ENCODE peak calls at places on chromosomes 1 and 21, in six cellular contexts. O, I, G, P, C and Z are unnamed samples.
A peak's percentile ranks its signal among the peaks of the same experiment; 100 is the strongest.

GRCh38 chr1:21811875-21812305 is at the start of gene LDLRAD2:
- DNase-seq in P (no peak), O (no peak), C (no peak), I (no peak), G (no peak), Z (no peak)

GRCh38 chr1:226063362-226064167 is 1.0 kb downstream of the H3-3A start:
- DNase-seq in C (peak; percentile 67), P (no peak), I (peak; percentile 43), G (peak; percentile 31), O (no peak), Z (peak; percentile 62)

GRCh38 chr21:43208561-43209332 is 39.9 kb downstream of the CRYAA start:
- DNase-seq in I (peak; percentile 11), C (no peak), P (no peak), O (no peak), G (no peak), Z (no peak)

GRCh38 chr1:54982739-54983138 is 2.3 kb downstream of the TMEM61 start:
- DNase-seq in I (no peak), O (no peak), C (no peak), G (no peak), P (peak; percentile 28), Z (no peak)

GRCh38 chr1:223312705-223313414 is 51.1 kb downstream of the SUSD4 start:
- DNase-seq in C (no peak), P (no peak), I (no peak), O (no peak), G (no peak), Z (no peak)

GRCh38 chr1:32988665-32989064 is 24.1 kb upstream of the RNF19B start:
- DNase-seq in P (no peak), O (no peak), C (peak; percentile 40), G (no peak), I (no peak), Z (no peak)

GRCh38 chr1:47438321-47439150 is 692 bp downstream of the FOXD2 start:
- DNase-seq in G (no peak), I (no peak), C (no peak), P (no peak), O (peak; percentile 73), Z (peak; percentile 29)

GRCh38 chr1:206457408-206457807 is 12.9 kb upstream of the IKBKE start:
- DNase-seq in G (no peak), I (no peak), O (no peak), C (peak; percentile 15), P (no peak), Z (no peak)

GRCh38 chr1:92840600-92840999 is 8.8 kb downstream of the RPL5 start:
- DNase-seq in G (no peak), C (no peak), I (no peak), P (no peak), O (no peak), Z (no peak)

GRCh38 chr1:44631647-44632510 is 42.4 kb downstream of the TMEM53 start:
- DNase-seq in P (peak; percentile 48), I (peak; percentile 84), O (peak; percentile 96), C (peak; percentile 89), G (peak; percentile 83), Z (peak; percentile 94)

GRCh38 chr1:169115891-169116585 is 9.5 kb downstream of the ATP1B1 start:
- DNase-seq in C (no peak), O (no peak), P (no peak), I (no peak), G (peak; percentile 82), Z (no peak)

GRCh38 chr1:229031491-229032341 is 239.2 kb upstream of the RAB4A start:
- DNase-seq in P (no peak), G (no peak), O (no peak), I (no peak), C (peak; percentile 26), Z (peak; percentile 38)

GRCh38 chr1:119655160-119655559 is 7.1 kb upstream of the ZNF697 start:
- DNase-seq in C (peak; percentile 46), P (no peak), G (no peak), O (no peak), I (no peak), Z (no peak)

GRCh38 chr1:157314408-157314807 is 176.2 kb upstream of the ETV3 start:
- DNase-seq in O (no peak), G (no peak), I (no peak), P (no peak), C (no peak), Z (no peak)

GRCh38 chr1:61056674-61057439 is 25.5 kb upstream of the NFIA start:
- DNase-seq in I (no peak), G (peak; percentile 57), C (peak; percentile 74), P (peak; percentile 50), O (peak; percentile 59), Z (peak; percentile 39)

GRCh38 chr1:50271968-50272578 is 151.2 kb downstream of the DMRTA2 start:
- DNase-seq in I (peak; percentile 68), C (peak; percentile 3), P (peak; percentile 4), G (peak; percentile 16), O (peak; percentile 47), Z (peak; percentile 31)

GRCh38 chr1:175267716-175268416 is 75.3 kb upstream of the KIAA0040 start:
- DNase-seq in I (no peak), G (no peak), C (no peak), P (no peak), O (no peak), Z (no peak)

GRCh38 chr1:153985341-153985912 is 712 bp downstream of the RAB13 start:
- DNase-seq in G (no peak), C (peak; percentile 68), P (no peak), O (peak; percentile 60), I (no peak), Z (peak; percentile 90)

GRCh38 chr1:234114648-234115307 is 210.3 kb downstream of the SLC35F3 start:
- DNase-seq in C (peak; percentile 49), I (peak; percentile 23), G (peak; percentile 69), P (peak; percentile 21), O (peak; percentile 35), Z (peak; percentile 65)

GRCh38 chr1:236416165-236416564 is 22.1 kb downstream of the EDARADD start:
- DNase-seq in C (peak; percentile 13), G (no peak), P (no peak), O (no peak), I (no peak), Z (no peak)

GRCh38 chr21:45456014-45456835 is 51.3 kb downstream of the COL18A1 start:
- DNase-seq in O (no peak), P (no peak), I (no peak), G (no peak), C (no peak), Z (no peak)

GRCh38 chr1:202567747-202568146 is 142.5 kb downstream of the SYT2 start:
- DNase-seq in P (no peak), I (no peak), G (no peak), O (no peak), C (peak; percentile 30), Z (no peak)
- TF ChIP-seq MAX in P (no peak), I (no peak), G (no peak), O (no peak), C (no peak), Z (no peak)

DNA sequence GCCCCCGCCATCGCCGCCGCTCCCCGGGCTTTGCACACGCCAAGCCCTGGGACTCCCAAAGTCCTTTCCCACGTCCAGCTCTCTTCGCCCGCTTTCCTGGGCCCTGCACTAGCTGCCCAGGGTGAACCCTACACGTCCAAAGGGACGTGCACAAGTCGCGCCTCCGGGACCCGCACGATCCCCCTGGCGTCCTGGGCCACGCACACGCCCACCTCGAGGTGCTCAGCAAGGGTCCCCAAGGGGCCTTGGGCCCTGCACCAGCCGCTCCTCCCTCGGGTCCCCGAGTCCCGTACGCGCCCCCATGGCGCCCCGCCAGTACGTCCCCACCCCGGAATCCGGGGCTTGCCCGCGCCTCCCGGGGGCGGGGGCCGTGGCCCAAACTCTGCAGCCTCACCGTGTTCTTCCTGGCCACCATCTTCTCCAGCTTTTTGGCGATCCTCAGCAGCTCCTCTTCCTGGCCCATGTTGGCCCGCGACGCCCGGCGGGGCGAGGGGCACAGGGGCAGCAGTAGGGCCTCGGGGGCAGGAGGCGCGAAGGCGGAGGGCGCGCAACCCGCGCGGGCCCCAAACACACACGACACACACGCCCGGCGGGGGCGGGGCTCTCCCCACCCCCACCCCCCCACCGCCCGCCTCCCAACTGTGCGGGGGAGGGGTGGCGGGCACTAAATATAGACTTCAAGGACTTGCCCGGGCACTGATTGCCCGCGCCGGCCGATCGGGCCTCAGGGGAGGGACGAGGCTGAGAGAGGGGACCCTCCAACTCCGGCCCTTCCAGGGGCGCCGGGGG is at the start of gene TCEA3:
- DNase-seq in I (peak; percentile 33), C (no peak), O (no peak), P (no peak), G (no peak), Z (no peak)
- TF ChIP-seq MAX in I (no peak), C (no peak), O (no peak), P (no peak), G (no peak), Z (no peak)

DNA sequence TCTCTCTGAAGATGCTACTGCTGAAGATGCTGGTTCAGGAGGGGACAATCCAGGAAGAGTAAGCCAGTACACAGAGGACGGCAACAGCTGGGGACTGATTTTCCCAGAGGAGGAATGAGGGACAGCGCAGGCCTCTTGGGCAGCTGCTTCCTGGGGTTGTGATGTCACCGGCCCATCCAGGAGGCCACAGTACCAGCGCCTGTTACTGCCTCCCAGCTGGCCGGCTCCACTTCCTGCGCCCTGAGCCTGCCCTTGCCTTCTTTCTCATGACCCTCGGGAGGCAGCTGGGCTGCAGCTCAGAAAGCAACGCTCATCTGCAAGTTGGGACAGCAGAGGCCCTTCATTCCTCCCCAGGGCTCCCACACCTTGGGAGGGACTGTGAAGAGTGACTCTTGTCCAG is 21.9 kb upstream of the ID3 start:
- DNase-seq in I (no peak), P (no peak), C (peak; percentile 85), O (no peak), G (peak; percentile 58), Z (no peak)
- TF ChIP-seq MAX in I (no peak), P (no peak), C (no peak), O (no peak), G (no peak), Z (no peak)

DNA sequence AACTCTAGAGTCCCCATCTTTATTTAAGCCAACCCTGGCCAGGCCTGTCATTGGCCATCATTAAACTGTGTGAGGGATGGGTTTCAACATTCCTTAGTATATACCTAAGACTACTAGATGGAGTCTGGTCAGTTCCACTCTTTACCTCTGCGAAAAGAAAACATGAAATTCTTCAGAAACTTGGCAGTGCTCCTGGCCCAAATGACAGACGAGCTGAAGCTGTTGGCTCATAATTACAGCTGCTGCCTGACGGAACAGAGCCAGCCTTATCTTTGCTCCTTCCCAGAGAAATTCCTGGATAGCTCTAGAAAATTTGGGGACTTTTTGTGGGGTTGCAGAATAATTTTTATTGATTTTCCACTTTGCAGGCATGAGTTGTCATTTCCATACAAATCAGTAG is 30.4 kb downstream of the NPHS2 start:
- DNase-seq in G (no peak), I (no peak), P (no peak), C (no peak), O (no peak), Z (no peak)
- TF ChIP-seq MAX in G (no peak), I (no peak), P (no peak), C (no peak), O (no peak), Z (no peak)

GRCh38 chr1:227941509-227942020 is 6.2 kb downstream of the WNT9A start:
- DNase-seq in O (no peak), G (no peak), C (no peak), I (peak; percentile 52), P (no peak), Z (no peak)
- TF ChIP-seq MAX in O (no peak), G (no peak), C (no peak), I (no peak), P (no peak), Z (no peak)